ENCODE peak calls at places on chromosomes 6 and 20, in eight cellular contexts. T is A549, X is H1, S is endothelial cell of umbilical vein, C is GM12878, A is HCT116, R is K562, O is HepG2. J is an unnamed sample.

GRCh38 chr6:56684342-56685101 is 41.8 kb upstream of the DST start:
- DNase-seq in T (no peak), X (no peak), S (no peak), C (no peak), A (no peak), R (no peak), O (peak), J (no peak)

GRCh38 chr6:9647599-9647998 is 767.3 kb downstream of the TFAP2A start:
- DNase-seq in T (no peak), X (no peak), S (peak), C (no peak), A (no peak), R (no peak), O (no peak), J (no peak)

GRCh38 chr6:37648465-37649330 is 49.0 kb downstream of the MDGA1 start:
- DNase-seq in T (no peak), X (peak), S (no peak), C (no peak), A (peak), R (peak), O (no peak), J (no peak)

GRCh38 chr6:145845557-145845956 is 31.0 kb upstream of the FBXO30 start:
- DNase-seq in T (no peak), X (no peak), S (no peak), C (no peak), A (no peak), R (no peak), O (no peak), J (no peak)

GRCh38 chr6:24340998-24341934 is 16.6 kb downstream of the DCDC2 start:
- DNase-seq in T (peak), X (no peak), S (no peak), C (no peak), A (no peak), R (no peak), O (peak), J (no peak)

GRCh38 chr20:9467995-9468394 is 46.4 kb upstream of the LAMP5 start:
- DNase-seq in T (peak), X (no peak), S (no peak), C (no peak), A (no peak), R (peak), O (peak), J (peak)

GRCh38 chr6:21241231-21242130 is 352.1 kb upstream of the SOX4 start:
- DNase-seq in T (no peak), X (no peak), S (no peak), C (peak), A (no peak), R (no peak), O (peak), J (peak)

GRCh38 chr6:169048806-169049205 is 204.8 kb downstream of the THBS2 start:
- DNase-seq in T (no peak), X (no peak), S (no peak), C (no peak), A (no peak), R (no peak), O (no peak), J (peak)

GRCh38 chr20:17822039-17822438 is 122.3 kb downstream of the BANF2 start:
- DNase-seq in T (no peak), X (no peak), S (no peak), C (no peak), A (no peak), R (no peak), O (peak), J (peak)

GRCh38 chr20:23998392-23998791 is 9.8 kb upstream of the GGTLC1 start:
- DNase-seq in T (no peak), X (no peak), S (no peak), C (no peak), A (no peak), R (no peak), O (no peak), J (no peak)

GRCh38 chr6:14023855-14024254 is 93.7 kb upstream of the CD83 start:
- DNase-seq in T (no peak), X (no peak), S (no peak), C (no peak), A (no peak), R (no peak), O (no peak), J (no peak)

GRCh38 chr20:20720158-20720557 is 7.7 kb upstream of the RALGAPA2 start:
- DNase-seq in T (no peak), X (no peak), S (no peak), C (no peak), A (no peak), R (no peak), O (no peak), J (no peak)

GRCh38 chr6:46863791-46864190 is 57.9 kb downstream of the ADGRF5 start:
- DNase-seq in T (no peak), X (no peak), S (no peak), C (no peak), A (no peak), R (no peak), O (no peak), J (no peak)

GRCh38 chr6:119540417-119540816 is 190.9 kb upstream of the MAN1A1 start:
- DNase-seq in T (no peak), X (no peak), S (no peak), C (no peak), A (no peak), R (no peak), O (no peak), J (no peak)

GRCh38 chr6:18491303-18492090 is 104.3 kb downstream of the RNF144B start:
- DNase-seq in T (no peak), X (no peak), S (no peak), C (no peak), A (no peak), R (no peak), O (no peak), J (no peak)

GRCh38 chr6:27126815-27127537 is 120.5 kb upstream of the PRSS16 start:
- DNase-seq in T (peak), X (peak), S (peak), C (peak), A (peak), R (peak), O (peak), J (peak)

GRCh38 chr6:137808836-137809315 is 58.2 kb upstream of the TNFAIP3 start:
- DNase-seq in T (no peak), X (no peak), S (no peak), C (no peak), A (no peak), R (no peak), O (peak), J (peak)

GRCh38 chr6:17476506-17476905 is 83.1 kb downstream of the CAP2 start:
- DNase-seq in T (no peak), X (no peak), S (no peak), C (no peak), A (no peak), R (no peak), O (no peak), J (no peak)

GRCh38 chr6:153668758-153669157 is 370.3 kb upstream of the OPRM1 start:
- DNase-seq in T (no peak), X (no peak), S (no peak), C (no peak), A (no peak), R (no peak), O (no peak), J (no peak)

GRCh38 chr6:38808039-38808438 is 92.9 kb downstream of the DNAH8 start:
- DNase-seq in T (no peak), X (no peak), S (no peak), C (no peak), A (no peak), R (no peak), O (no peak), J (no peak)

GRCh38 chr6:21305827-21306469 is 287.6 kb upstream of the SOX4 start:
- DNase-seq in T (no peak), X (no peak), S (no peak), C (no peak), A (no peak), R (no peak), O (peak), J (peak)

GRCh38 chr6:166774770-166775169 is 147.7 kb upstream of the RPS6KA2 start:
- DNase-seq in T (no peak), X (peak), S (no peak), C (no peak), A (no peak), R (no peak), O (no peak), J (no peak)

GRCh38 chr20:50731055-50731929 is at the start of gene PARD6B:
- DNase-seq in T (peak), X (peak), S (peak), C (peak), A (peak), R (peak), O (peak), J (peak)

GRCh38 chr20:37366749-37367148 is 20.8 kb downstream of the SRC start:
- DNase-seq in T (no peak), X (no peak), S (no peak), C (no peak), A (no peak), R (no peak), O (no peak), J (no peak)

GRCh38 chr6:135537782-135538301 is 40.3 kb upstream of the AHI1 start:
- DNase-seq in T (no peak), X (no peak), S (peak), C (no peak), A (peak), R (no peak), O (no peak), J (no peak)

GRCh38 chr20:38804682-38805501 is 605 bp upstream of the PPP1R16B start:
- DNase-seq in T (no peak), X (no peak), S (peak), C (peak), A (no peak), R (no peak), O (no peak), J (peak)

GRCh38 chr6:77026341-77026740 is 436.9 kb downstream of the HTR1B start:
- DNase-seq in T (no peak), X (no peak), S (no peak), C (no peak), A (no peak), R (no peak), O (no peak), J (no peak)
- H3K4me3 ChIP-seq in T (no peak), X (no peak), S (no peak), C (no peak), A (no peak), R (no peak), O (no peak), J (no peak)

GRCh38 chr6:106856227-106856874 is 118.2 kb downstream of the CD24 start:
- DNase-seq in T (no peak), X (no peak), S (no peak), C (no peak), A (no peak), R (peak), O (no peak), J (no peak)
- TF ChIP-seq POLR2A in T (no peak), X (no peak), S (no peak), C (no peak), A (no peak), R (no peak), O (no peak), J (no peak)

GRCh38 chr6:72661408-72661807 is 39.5 kb downstream of the KCNQ5 start:
- DNase-seq in T (no peak), X (no peak), S (no peak), C (no peak), A (no peak), R (no peak), O (no peak), J (no peak)

GRCh38 chr6:72659754-72660153 is 37.9 kb downstream of the KCNQ5 start:
- DNase-seq in T (no peak), X (no peak), S (no peak), C (no peak), A (no peak), R (no peak), O (no peak), J (no peak)

GRCh38 chr6:72654101-72654618 is 32.3 kb downstream of the KCNQ5 start:
- DNase-seq in T (no peak), X (no peak), S (no peak), C (no peak), A (no peak), R (no peak), O (no peak), J (no peak)

GRCh38 chr6:72657391-72657790 is 35.5 kb downstream of the KCNQ5 start:
- DNase-seq in T (no peak), X (no peak), S (no peak), C (no peak), A (no peak), R (no peak), O (no peak), J (no peak)

GRCh38 chr6:72657798-72658197 is 35.9 kb downstream of the KCNQ5 start:
- DNase-seq in T (no peak), X (no peak), S (no peak), C (no peak), A (no peak), R (no peak), O (no peak), J (no peak)
- TF ChIP-seq MAX in T (no peak), X (no peak), S (no peak), C (no peak), A (no peak), R (no peak), O (no peak), J (no peak)

DNA sequence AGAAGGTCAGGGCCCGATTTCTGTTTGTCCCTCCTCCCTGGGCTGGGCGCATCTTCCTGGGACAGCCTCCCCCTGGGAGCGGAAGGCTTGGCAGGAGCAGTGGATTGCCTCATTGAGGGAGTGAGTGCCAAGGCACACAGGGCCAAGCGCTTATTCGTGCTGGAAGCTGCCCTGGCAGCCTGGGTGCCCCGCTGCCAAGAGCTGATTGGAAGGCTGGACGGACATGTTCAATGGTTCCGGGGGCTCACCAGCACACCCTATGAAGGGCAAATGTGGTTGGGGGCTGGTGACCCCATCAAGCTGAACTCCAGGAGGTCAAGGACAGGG is 10.3 kb upstream of the ZNF831 start:
- DNase-seq in T (no peak), X (no peak), S (no peak), C (no peak), A (no peak), R (no peak), O (no peak), J (no peak)
- H3K4me3 ChIP-seq in T (no peak), X (no peak), S (no peak), C (no peak), A (no peak), R (no peak), O (no peak), J (no peak)

DNA sequence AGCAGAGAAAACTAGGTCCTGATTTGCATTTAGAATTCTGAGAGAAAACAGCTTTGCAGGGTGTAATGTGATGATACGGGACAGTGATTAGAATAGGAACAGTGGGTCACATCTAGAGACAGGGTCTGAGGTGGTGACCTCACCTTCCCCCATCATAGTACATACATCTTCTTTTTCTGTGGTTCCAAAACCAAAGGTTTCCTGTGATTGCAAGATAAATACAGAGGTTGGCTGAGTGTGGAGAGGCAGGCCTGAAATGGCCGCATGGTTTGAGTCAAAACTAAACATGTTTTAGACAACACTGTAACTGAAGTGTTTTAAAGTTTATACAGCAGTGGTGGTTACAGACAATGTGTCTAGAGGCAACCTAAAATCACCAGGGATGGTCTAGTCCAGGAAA is 10.4 kb upstream of the NT5DC1 start:
- DNase-seq in T (no peak), X (no peak), S (no peak), C (peak), A (no peak), R (no peak), O (no peak), J (no peak)
- TF ChIP-seq POLR2A in T (no peak), X (no peak), S (no peak), C (no peak), A (no peak), R (no peak), O (no peak), J (no peak)

GRCh38 chr6:75602897-75603395 is 1.3 kb downstream of the SENP6 start:
- DNase-seq in T (no peak), X (no peak), S (peak), C (no peak), A (no peak), R (peak), O (no peak), J (no peak)
- TF ChIP-seq MAX in T (no peak), X (no peak), S (no peak), C (no peak), A (no peak), R (no peak), O (no peak), J (no peak)

GRCh38 chr6:93057584-93057983 is 361.8 kb downstream of the EPHA7 start:
- DNase-seq in T (no peak), X (no peak), S (no peak), C (no peak), A (no peak), R (no peak), O (no peak), J (no peak)
- H3K4me3 ChIP-seq in T (no peak), X (no peak), S (no peak), C (no peak), A (no peak), R (no peak), O (no peak), J (no peak)

GRCh38 chr20:3172933-3173581 is at the start of gene LZTS3:
- DNase-seq in T (peak), X (peak), S (peak), C (no peak), A (no peak), R (peak), O (peak), J (peak)
- TF ChIP-seq POLR2A in T (no peak), X (peak), S (no peak), C (peak), A (no peak), R (no peak), O (peak), J (peak)

DNA sequence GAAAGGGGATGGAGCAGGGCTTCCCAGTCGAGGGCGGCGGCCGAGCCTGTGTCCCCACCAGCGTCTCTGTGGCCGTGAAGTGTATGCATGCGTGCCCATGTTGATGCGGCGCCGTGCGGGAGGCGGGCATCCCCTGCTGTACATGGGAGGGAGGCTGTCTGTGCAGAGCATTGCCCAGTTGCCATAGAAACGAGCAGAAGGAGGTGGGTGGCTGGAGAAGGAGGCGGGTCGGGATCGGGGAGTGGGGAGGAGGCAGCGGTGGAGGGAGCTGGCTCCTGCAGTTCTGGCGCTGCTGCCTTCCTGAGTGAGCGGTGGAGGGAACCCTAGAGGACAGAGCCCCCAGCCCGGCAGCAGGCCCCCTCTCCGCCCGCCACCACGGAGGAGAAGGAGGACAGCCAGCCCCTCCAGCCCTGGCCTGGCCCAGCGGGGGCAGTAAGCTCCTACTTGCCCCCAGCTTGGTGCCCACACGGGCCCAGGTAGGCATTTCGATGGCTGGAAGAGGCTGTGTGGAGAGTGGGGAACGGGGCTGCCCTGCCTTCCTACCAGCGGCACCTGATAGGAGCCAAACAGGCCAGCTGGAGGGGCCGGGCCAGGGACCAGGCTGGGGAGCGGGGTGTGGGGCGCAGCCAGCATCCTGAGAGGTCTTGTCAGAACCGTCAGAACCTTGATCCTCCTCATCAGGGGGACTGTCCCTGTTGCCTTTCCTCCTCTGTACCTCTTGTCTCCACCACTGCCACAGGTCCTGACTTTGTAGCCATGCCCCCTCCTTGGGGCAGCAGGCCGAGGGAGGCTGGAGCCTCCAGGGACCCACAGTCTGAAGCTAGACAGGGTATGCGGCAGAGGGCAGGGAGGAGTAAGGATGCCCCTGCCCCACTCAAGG is 41.3 kb downstream of the SPDEF start:
- DNase-seq in T (no peak), X (peak), S (no peak), C (no peak), A (no peak), R (peak), O (no peak), J (no peak)
- TF ChIP-seq MAX in T (no peak), X (no peak), S (no peak), C (no peak), A (no peak), R (no peak), O (no peak), J (no peak)

J was measured in NB4.